ENCODE peak calls at places on chromosome 13, in eight cellular contexts. N is OCI-LY7, T is left ventricle myocardium inferior, G is endothelial cell of umbilical vein, F is psoas muscle, O is skeletal muscle cell, A is AG10803, L is fibroblast of pulmonary artery. R is an unnamed sample.

GRCh38 chr13:46607768-46608553 is 55.0 kb downstream of the LRCH1 start:
- DNase-seq in N (no peak), T (no peak), G (no peak), F (no peak), O (no peak), A (no peak), L (no peak), R (no peak)

GRCh38 chr13:76023644-76024043 is 387.5 kb downstream of the LMO7 start:
- DNase-seq in N (no peak), T (no peak), G (no peak), F (no peak), O (no peak), A (peak), L (no peak), R (no peak)

GRCh38 chr13:45108716-45109706 is 11.3 kb upstream of the GTF2F2 start:
- DNase-seq in N (no peak), T (no peak), G (no peak), F (peak), O (peak), A (peak), L (no peak), R (no peak)

GRCh38 chr13:39210961-39211534 is 172.8 kb downstream of the NHLRC3 start:
- DNase-seq in N (no peak), T (no peak), G (no peak), F (no peak), O (no peak), A (no peak), L (no peak), R (no peak)

GRCh38 chr13:113639661-113640262 is 18.2 kb downstream of the ATP4B start:
- DNase-seq in N (no peak), T (peak), G (no peak), F (no peak), O (no peak), A (peak), L (no peak), R (no peak)

GRCh38 chr13:19267746-19268145 is 86.1 kb upstream of the TUBA3C start:
- DNase-seq in N (no peak), T (no peak), G (no peak), F (no peak), O (no peak), A (no peak), L (no peak), R (no peak)

GRCh38 chr13:30121666-30122065 is 185.7 kb downstream of the KATNAL1 start:
- DNase-seq in N (no peak), T (no peak), G (no peak), F (no peak), O (no peak), A (no peak), L (no peak), R (no peak)

GRCh38 chr13:23615677-23616076 is 45.5 kb downstream of the TNFRSF19 start:
- DNase-seq in N (no peak), T (no peak), G (no peak), F (no peak), O (no peak), A (no peak), L (no peak), R (no peak)

GRCh38 chr13:53138369-53139036 is 109.9 kb downstream of the OLFM4 start:
- DNase-seq in N (no peak), T (peak), G (no peak), F (peak), O (peak), A (peak), L (peak), R (no peak)

GRCh38 chr13:107900775-107901174 is 314.6 kb downstream of the LIG4 start:
- DNase-seq in N (no peak), T (no peak), G (peak), F (no peak), O (peak), A (peak), L (peak), R (no peak)

GRCh38 chr13:110001622-110002275 is 215.4 kb upstream of the IRS2 start:
- DNase-seq in N (no peak), T (no peak), G (no peak), F (no peak), O (peak), A (peak), L (peak), R (no peak)

GRCh38 chr13:78660130-78660857 is 1.3 kb upstream of the OBI1 start:
- DNase-seq in N (peak), T (no peak), G (peak), F (no peak), O (no peak), A (peak), L (no peak), R (no peak)

GRCh38 chr13:19057588-19058340 is 123.9 kb downstream of the TUBA3C start:
- DNase-seq in N (no peak), T (no peak), G (no peak), F (no peak), O (no peak), A (no peak), L (no peak), R (no peak)

GRCh38 chr13:114177245-114178010 is 1.6 kb upstream of the CFAP97D2 start:
- DNase-seq in N (no peak), T (no peak), G (no peak), F (no peak), O (no peak), A (no peak), L (no peak), R (no peak)

GRCh38 chr13:34411177-34411576 is 530.9 kb upstream of the NBEA start:
- DNase-seq in N (no peak), T (no peak), G (no peak), F (no peak), O (no peak), A (no peak), L (no peak), R (no peak)

GRCh38 chr13:49400755-49401659 is 42.9 kb downstream of the CAB39L start:
- DNase-seq in N (peak), T (no peak), G (no peak), F (no peak), O (no peak), A (peak), L (peak), R (no peak)

GRCh38 chr13:111919286-111919685 is 147.7 kb upstream of the SOX1 start:
- DNase-seq in N (no peak), T (no peak), G (no peak), F (no peak), O (no peak), A (no peak), L (no peak), R (no peak)

GRCh38 chr13:61563645-61564044 is 148.0 kb upstream of the PCDH20 start:
- DNase-seq in N (no peak), T (no peak), G (no peak), F (no peak), O (no peak), A (no peak), L (no peak), R (no peak)

GRCh38 chr13:110334256-110334655 is 27.2 kb downstream of the COL4A2 start:
- DNase-seq in N (no peak), T (no peak), G (no peak), F (no peak), O (no peak), A (peak), L (no peak), R (no peak)

GRCh38 chr13:77696006-77696862 is 1.3 kb upstream of the SLAIN1 start:
- DNase-seq in N (peak), T (no peak), G (peak), F (no peak), O (no peak), A (no peak), L (no peak), R (no peak)

GRCh38 chr13:29359181-29359580 is 236.3 kb downstream of the SLC7A1 start:
- DNase-seq in N (no peak), T (no peak), G (no peak), F (no peak), O (no peak), A (no peak), L (no peak), R (no peak)

GRCh38 chr13:41034862-41035261 is 15.7 kb upstream of the ELF1 start:
- DNase-seq in N (no peak), T (no peak), G (peak), F (no peak), O (no peak), A (no peak), L (peak), R (no peak)

GRCh38 chr13:49638416-49639072 is 10.2 kb downstream of the ARL11 start:
- DNase-seq in N (no peak), T (no peak), G (no peak), F (no peak), O (no peak), A (no peak), L (no peak), R (no peak)

GRCh38 chr13:48585456-48585840 is 52.6 kb upstream of the RCBTB2 start:
- DNase-seq in N (no peak), T (no peak), G (peak), F (no peak), O (peak), A (peak), L (peak), R (peak)

GRCh38 chr13:75541287-75541686 is 3.6 kb upstream of the COMMD6 start:
- DNase-seq in N (no peak), T (no peak), G (no peak), F (no peak), O (no peak), A (no peak), L (no peak), R (no peak)

GRCh38 chr13:41461527-41462124 is 4.3 kb downstream of the RGCC start:
- DNase-seq in N (peak), T (no peak), G (no peak), F (no peak), O (no peak), A (no peak), L (no peak), R (no peak)

GRCh38 chr13:111508902-111509509 is 188.6 kb downstream of the TEX29 start:
- DNase-seq in N (no peak), T (no peak), G (no peak), F (no peak), O (no peak), A (no peak), L (no peak), R (no peak)

GRCh38 chr13:25371608-25372274 is at the start of gene ATP8A2:
- DNase-seq in N (no peak), T (no peak), G (no peak), F (no peak), O (no peak), A (no peak), L (no peak), R (no peak)

GRCh38 chr13:76829572-76830327 is 56.5 kb downstream of the KCTD12 start:
- DNase-seq in N (no peak), T (peak), G (peak), F (peak), O (no peak), A (no peak), L (peak), R (no peak)

GRCh38 chr13:49454388-49455015 is 10.4 kb downstream of the SETDB2 start:
- DNase-seq in N (no peak), T (no peak), G (no peak), F (no peak), O (no peak), A (peak), L (peak), R (no peak)

GRCh38 chr13:97222934-97223710 is 989 bp downstream of the MBNL2 start:
- DNase-seq in N (peak), T (no peak), G (peak), F (no peak), O (no peak), A (peak), L (no peak), R (no peak)
- H3K4me3 ChIP-seq in N (peak), T (peak), G (peak), F (peak), O (peak), A (peak), L (peak), R (peak)

DNA sequence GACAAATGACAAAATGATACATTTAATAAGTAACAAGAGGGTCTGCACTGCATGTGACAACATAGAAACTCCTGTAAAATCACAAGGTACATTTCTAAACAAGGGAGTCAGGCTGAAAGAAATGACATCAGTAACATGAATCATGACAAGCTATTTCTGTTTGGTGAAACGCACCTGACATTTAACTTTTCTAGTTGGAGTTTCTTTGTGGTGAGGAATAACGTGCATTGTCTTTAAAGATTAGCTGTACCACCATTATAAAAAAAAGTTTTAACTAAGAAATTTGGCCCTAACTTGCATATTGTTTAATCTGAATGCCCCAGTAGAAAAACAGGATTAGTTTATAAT is 418.3 kb downstream of the KLF12 start:
- DNase-seq in N (no peak), T (no peak), G (no peak), F (no peak), O (no peak), A (no peak), L (no peak), R (no peak)
- H3K4me3 ChIP-seq in N (no peak), T (no peak), G (no peak), F (no peak), O (no peak), A (no peak), L (no peak), R (no peak)

GRCh38 chr13:27789495-27790303 is 2.6 kb upstream of the GSX1 start:
- DNase-seq in N (peak), T (no peak), G (no peak), F (no peak), O (no peak), A (no peak), L (no peak), R (no peak)
- H3K4me3 ChIP-seq in N (peak), T (peak), G (no peak), F (peak), O (no peak), A (no peak), L (no peak), R (no peak)

GRCh38 chr13:21078501-21078900 is 17.1 kb upstream of the LATS2 start:
- DNase-seq in N (no peak), T (no peak), G (peak), F (no peak), O (no peak), A (peak), L (no peak), R (no peak)
- H3K4me3 ChIP-seq in N (no peak), T (no peak), G (no peak), F (no peak), O (no peak), A (no peak), L (no peak), R (no peak)

DNA sequence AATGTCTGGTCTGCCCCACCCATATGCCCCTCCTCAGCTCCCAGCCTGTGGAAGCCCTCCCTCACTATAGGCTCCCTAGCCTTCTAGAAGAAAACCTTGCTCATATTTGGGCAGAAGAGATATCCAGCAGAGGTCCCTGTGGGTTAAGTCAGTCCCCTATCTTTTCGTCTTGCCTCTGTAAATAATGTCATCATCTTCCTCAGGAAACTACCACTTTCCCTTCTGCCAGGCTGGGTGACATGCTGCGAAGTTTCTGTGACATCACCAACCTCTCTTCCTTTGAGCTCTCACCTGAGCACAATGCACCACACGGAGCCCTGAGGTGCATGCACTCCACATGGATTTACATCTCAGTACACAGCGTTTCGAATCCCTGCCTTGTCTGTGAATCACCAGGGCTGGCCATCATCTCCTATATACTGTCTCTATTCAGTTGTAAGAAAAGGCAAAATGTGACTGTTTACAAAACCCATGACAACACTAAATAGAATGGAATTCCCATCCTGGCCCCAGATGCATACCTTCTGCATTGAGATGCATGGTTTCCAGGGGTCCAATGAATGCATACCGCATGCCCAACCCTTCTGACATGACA is 112.8 kb downstream of the CRYL1 start:
- DNase-seq in N (no peak), T (no peak), G (no peak), F (no peak), O (no peak), A (no peak), L (no peak), R (no peak)
- H3K4me3 ChIP-seq in N (no peak), T (no peak), G (no peak), F (no peak), O (no peak), A (no peak), L (no peak), R (no peak)

R was measured in AG09309.